ENCODE peak calls at places on chromosomes 16 and 17, in five cellular contexts. One of them, this sample, is unnamed. For H3K27me3, the result is how much of the 10 kb centered on the place peaks cover.

GRCh38 chr16:1466054-1466453 is 8.8 kb downstream of the CLCN7 start:
- DNase-seq in effector memory CD4-positive, alpha-beta T cell: no peak
- DNase-seq in IMR-90: no peak
- DNase-seq in tibial artery: no peak
- DNase-seq in stomach: no peak
- DNase-seq in this sample: no peak

GRCh38 chr16:17827313-17827712 is 356.6 kb upstream of the XYLT1 start:
- DNase-seq in effector memory CD4-positive, alpha-beta T cell: no peak
- DNase-seq in IMR-90: peak
- DNase-seq in tibial artery: no peak
- DNase-seq in stomach: no peak
- DNase-seq in this sample: no peak

GRCh38 chr17:60971515-60972369 is 294.1 kb downstream of the BCAS3 start:
- DNase-seq in effector memory CD4-positive, alpha-beta T cell: no peak
- DNase-seq in IMR-90: peak
- DNase-seq in tibial artery: no peak
- DNase-seq in stomach: peak
- DNase-seq in this sample: peak

GRCh38 chr16:87233928-87234327 is 83.3 kb downstream of the C16orf95 start:
- DNase-seq in effector memory CD4-positive, alpha-beta T cell: no peak
- DNase-seq in IMR-90: peak
- DNase-seq in tibial artery: no peak
- DNase-seq in stomach: no peak
- DNase-seq in this sample: no peak

GRCh38 chr17:75500419-75501216 is 14.7 kb downstream of the CASKIN2 start:
- DNase-seq in effector memory CD4-positive, alpha-beta T cell: no peak
- DNase-seq in IMR-90: no peak
- DNase-seq in tibial artery: no peak
- DNase-seq in stomach: no peak
- DNase-seq in this sample: no peak

GRCh38 chr17:70599198-70599597 is 429.9 kb downstream of the KCNJ2 start:
- DNase-seq in effector memory CD4-positive, alpha-beta T cell: no peak
- DNase-seq in IMR-90: no peak
- DNase-seq in tibial artery: no peak
- DNase-seq in stomach: no peak
- DNase-seq in this sample: no peak

GRCh38 chr17:4405038-4405669 is 28.6 kb upstream of the SPNS3 start:
- DNase-seq in effector memory CD4-positive, alpha-beta T cell: no peak
- DNase-seq in IMR-90: no peak
- DNase-seq in tibial artery: no peak
- DNase-seq in stomach: no peak
- DNase-seq in this sample: no peak

GRCh38 chr17:7351665-7352558 is at the start of gene KCTD11:
- DNase-seq in effector memory CD4-positive, alpha-beta T cell: peak
- DNase-seq in IMR-90: peak
- DNase-seq in tibial artery: peak
- DNase-seq in stomach: peak
- DNase-seq in this sample: peak

GRCh38 chr16:74846714-74847113 is 72.1 kb upstream of the FA2H start:
- DNase-seq in effector memory CD4-positive, alpha-beta T cell: no peak
- DNase-seq in IMR-90: no peak
- DNase-seq in tibial artery: no peak
- DNase-seq in stomach: no peak
- DNase-seq in this sample: no peak

GRCh38 chr17:31095239-31096105 is 695 bp downstream of the NF1 start:
- DNase-seq in effector memory CD4-positive, alpha-beta T cell: peak
- DNase-seq in IMR-90: peak
- DNase-seq in tibial artery: peak
- DNase-seq in stomach: peak
- DNase-seq in this sample: peak

GRCh38 chr17:40122466-40122943 is 734 bp downstream of the MSL1 start:
- DNase-seq in effector memory CD4-positive, alpha-beta T cell: no peak
- DNase-seq in IMR-90: peak
- DNase-seq in tibial artery: peak
- DNase-seq in stomach: no peak
- DNase-seq in this sample: peak

GRCh38 chr17:8965394-8966168 is at the start of gene PIK3R5:
- DNase-seq in effector memory CD4-positive, alpha-beta T cell: peak
- DNase-seq in IMR-90: no peak
- DNase-seq in tibial artery: peak
- DNase-seq in stomach: peak
- DNase-seq in this sample: no peak

GRCh38 chr17:30091771-30092170 is 24.8 kb upstream of the NSRP1 start:
- DNase-seq in effector memory CD4-positive, alpha-beta T cell: no peak
- DNase-seq in IMR-90: peak
- DNase-seq in tibial artery: no peak
- DNase-seq in stomach: no peak
- DNase-seq in this sample: peak

GRCh38 chr17:3647769-3648540 is 11.4 kb downstream of the CTNS start:
- DNase-seq in effector memory CD4-positive, alpha-beta T cell: no peak
- DNase-seq in IMR-90: peak
- DNase-seq in tibial artery: no peak
- DNase-seq in stomach: peak
- DNase-seq in this sample: peak

GRCh38 chr17:7177210-7177953 is 1.8 kb downstream of the ASGR1 start:
- DNase-seq in effector memory CD4-positive, alpha-beta T cell: peak
- DNase-seq in IMR-90: peak
- DNase-seq in tibial artery: peak
- DNase-seq in stomach: peak
- DNase-seq in this sample: peak

GRCh38 chr16:10992112-10992511 is 47.7 kb downstream of the CLEC16A start:
- DNase-seq in effector memory CD4-positive, alpha-beta T cell: no peak
- DNase-seq in IMR-90: peak
- DNase-seq in tibial artery: no peak
- DNase-seq in stomach: no peak
- DNase-seq in this sample: no peak

GRCh38 chr17:40399185-40399584 is 18.5 kb downstream of the TOP2A start:
- DNase-seq in effector memory CD4-positive, alpha-beta T cell: no peak
- DNase-seq in IMR-90: peak
- DNase-seq in tibial artery: no peak
- DNase-seq in stomach: no peak
- DNase-seq in this sample: no peak

GRCh38 chr16:88497561-88498420 is 44.7 kb downstream of the ZFPM1 start:
- DNase-seq in effector memory CD4-positive, alpha-beta T cell: no peak
- DNase-seq in IMR-90: peak
- DNase-seq in tibial artery: no peak
- DNase-seq in stomach: no peak
- DNase-seq in this sample: no peak

GRCh38 chr17:61816538-61816937 is 46.8 kb downstream of the BRIP1 start:
- DNase-seq in effector memory CD4-positive, alpha-beta T cell: no peak
- DNase-seq in IMR-90: peak
- DNase-seq in tibial artery: no peak
- DNase-seq in stomach: no peak
- DNase-seq in this sample: no peak

GRCh38 chr17:66129759-66130158 is 62.2 kb downstream of the CEP112 start:
- DNase-seq in effector memory CD4-positive, alpha-beta T cell: no peak
- DNase-seq in IMR-90: no peak
- DNase-seq in tibial artery: no peak
- DNase-seq in stomach: no peak
- DNase-seq in this sample: no peak

GRCh38 chr17:34412965-34413441 is 50.0 kb upstream of the CCL1 start:
- DNase-seq in effector memory CD4-positive, alpha-beta T cell: no peak
- DNase-seq in IMR-90: peak
- DNase-seq in tibial artery: no peak
- DNase-seq in stomach: no peak
- DNase-seq in this sample: no peak

GRCh38 chr16:14399397-14400284 is 230.4 kb downstream of the PARN start:
- DNase-seq in effector memory CD4-positive, alpha-beta T cell: no peak
- DNase-seq in IMR-90: peak
- DNase-seq in tibial artery: peak
- DNase-seq in stomach: no peak
- DNase-seq in this sample: peak

GRCh38 chr17:48427598-48427997 is 2.4 kb downstream of the SKAP1 start:
- DNase-seq in effector memory CD4-positive, alpha-beta T cell: peak
- DNase-seq in IMR-90: no peak
- DNase-seq in tibial artery: no peak
- DNase-seq in stomach: no peak
- DNase-seq in this sample: no peak

GRCh38 chr17:48429638-48430586 is at the start of gene SKAP1:
- DNase-seq in effector memory CD4-positive, alpha-beta T cell: peak
- DNase-seq in IMR-90: no peak
- DNase-seq in tibial artery: no peak
- DNase-seq in stomach: peak
- DNase-seq in this sample: no peak

GRCh38 chr17:48438662-48439061 is 8.6 kb upstream of the SKAP1 start:
- DNase-seq in effector memory CD4-positive, alpha-beta T cell: no peak
- DNase-seq in IMR-90: no peak
- DNase-seq in tibial artery: no peak
- DNase-seq in stomach: no peak
- DNase-seq in this sample: no peak

GRCh38 chr17:48429156-48429555 is 858 bp downstream of the SKAP1 start:
- DNase-seq in effector memory CD4-positive, alpha-beta T cell: peak
- DNase-seq in IMR-90: no peak
- DNase-seq in tibial artery: no peak
- DNase-seq in stomach: no peak
- DNase-seq in this sample: no peak

DNA sequence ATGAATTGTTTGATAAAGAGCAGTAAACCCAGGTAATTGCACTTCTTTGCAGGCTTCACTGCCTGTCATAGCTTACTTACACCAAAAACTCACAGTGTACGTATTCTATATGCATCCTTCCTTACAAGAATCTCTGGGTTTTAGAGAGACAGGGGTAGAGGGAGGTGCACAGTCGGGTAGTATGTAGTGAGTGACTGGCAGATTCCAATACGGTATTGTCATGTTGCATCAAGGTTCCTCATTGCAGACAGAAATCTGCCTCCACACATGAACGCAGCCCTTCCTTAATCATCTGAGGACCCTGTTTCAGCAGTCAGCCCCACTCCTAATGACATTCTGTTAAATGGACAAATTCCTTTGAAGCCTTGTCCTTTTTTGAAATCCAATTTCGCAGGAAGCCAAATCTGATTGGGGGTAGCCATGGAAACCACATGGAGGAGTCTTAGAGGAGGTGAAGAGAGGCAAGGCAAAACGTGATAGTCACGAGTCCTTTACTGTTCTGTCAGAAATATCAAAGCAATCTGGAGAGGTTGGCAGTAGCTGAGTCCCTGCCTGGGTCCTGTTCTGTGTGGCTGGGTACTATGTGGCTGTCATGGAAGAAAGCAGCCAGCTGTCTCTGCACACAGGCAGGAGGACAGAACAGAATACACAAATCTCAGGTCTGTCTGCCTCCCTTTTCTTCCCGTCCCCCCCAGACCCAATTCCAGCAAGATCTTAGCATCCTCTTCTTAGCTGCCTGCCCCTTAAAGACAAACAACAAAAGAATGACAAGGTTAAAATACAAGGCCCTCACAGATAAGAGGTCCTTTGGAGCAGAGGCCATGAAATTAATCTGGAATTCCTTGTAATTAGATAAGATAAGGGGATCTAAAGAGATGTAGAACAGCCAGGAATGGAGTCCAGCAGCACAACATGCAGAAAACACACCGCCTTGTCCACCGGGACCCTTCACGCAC is 3.1 kb upstream of the SKAP1 start:
- DNase-seq in effector memory CD4-positive, alpha-beta T cell: no peak
- DNase-seq in IMR-90: no peak
- DNase-seq in tibial artery: no peak
- DNase-seq in stomach: no peak
- DNase-seq in this sample: no peak
- H3K27me3 ChIP-seq in effector memory CD4-positive, alpha-beta T cell: under half
- H3K27me3 ChIP-seq in IMR-90: half or more
- H3K27me3 ChIP-seq in tibial artery: half or more
- H3K27me3 ChIP-seq in stomach: half or more
- H3K27me3 ChIP-seq in this sample: under half

GRCh38 chr16:49833796-49834195 is 22.1 kb downstream of the ZNF423 start:
- DNase-seq in effector memory CD4-positive, alpha-beta T cell: no peak
- DNase-seq in IMR-90: no peak
- DNase-seq in tibial artery: peak
- DNase-seq in stomach: no peak
- DNase-seq in this sample: no peak
- H3K4me3 ChIP-seq in effector memory CD4-positive, alpha-beta T cell: no peak
- H3K4me3 ChIP-seq in IMR-90: no peak
- H3K4me3 ChIP-seq in tibial artery: no peak
- H3K4me3 ChIP-seq in stomach: no peak
- H3K4me3 ChIP-seq in this sample: no peak

DNA sequence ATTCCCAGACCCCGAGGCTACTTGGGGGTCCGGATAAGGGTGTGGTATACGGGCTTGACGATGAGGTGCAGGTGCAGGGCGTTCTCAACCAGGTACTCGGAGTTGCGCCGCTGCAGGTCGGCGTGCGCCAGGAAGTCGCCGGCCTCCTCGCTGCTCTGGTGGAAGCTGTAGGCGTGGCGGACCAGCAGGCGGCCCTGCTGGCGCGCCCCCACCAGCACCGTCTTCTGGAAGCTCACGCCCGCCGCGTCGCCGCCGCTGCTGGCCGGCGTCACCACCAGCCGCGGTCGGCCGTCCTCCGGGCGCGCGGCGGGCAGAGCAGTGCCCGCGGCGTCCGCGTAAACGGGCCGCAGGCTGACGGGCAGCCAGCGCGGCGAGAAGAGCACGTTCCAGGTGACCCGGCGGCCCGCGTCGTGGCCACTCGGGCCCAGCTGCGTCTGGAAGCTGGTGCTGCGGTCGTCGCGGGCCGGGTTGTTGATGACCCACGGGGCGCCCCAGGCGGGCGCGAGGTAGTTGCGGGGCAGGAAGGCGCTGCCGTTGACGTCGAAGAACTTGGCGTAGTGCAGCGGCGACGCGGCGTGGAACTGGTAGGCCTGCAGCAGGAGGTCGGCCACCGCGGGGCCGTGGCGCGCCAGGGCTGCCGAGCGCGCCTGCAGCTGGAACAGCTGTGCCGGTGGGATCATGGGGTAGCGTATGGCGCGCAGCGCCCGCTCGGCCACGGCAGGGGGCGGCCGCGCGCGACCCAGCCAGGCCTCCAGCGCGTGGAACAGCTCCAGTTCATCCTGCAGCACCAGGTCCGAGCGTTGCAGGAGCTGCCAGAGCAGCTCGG is 4.8 kb downstream of the BTBD17 start:
- DNase-seq in effector memory CD4-positive, alpha-beta T cell: no peak
- DNase-seq in IMR-90: no peak
- DNase-seq in tibial artery: no peak
- DNase-seq in stomach: no peak
- DNase-seq in this sample: no peak
- H3K27me3 ChIP-seq in effector memory CD4-positive, alpha-beta T cell: under half
- H3K27me3 ChIP-seq in IMR-90: under half
- H3K27me3 ChIP-seq in tibial artery: half or more
- H3K27me3 ChIP-seq in stomach: half or more
- H3K27me3 ChIP-seq in this sample: under half

DNA sequence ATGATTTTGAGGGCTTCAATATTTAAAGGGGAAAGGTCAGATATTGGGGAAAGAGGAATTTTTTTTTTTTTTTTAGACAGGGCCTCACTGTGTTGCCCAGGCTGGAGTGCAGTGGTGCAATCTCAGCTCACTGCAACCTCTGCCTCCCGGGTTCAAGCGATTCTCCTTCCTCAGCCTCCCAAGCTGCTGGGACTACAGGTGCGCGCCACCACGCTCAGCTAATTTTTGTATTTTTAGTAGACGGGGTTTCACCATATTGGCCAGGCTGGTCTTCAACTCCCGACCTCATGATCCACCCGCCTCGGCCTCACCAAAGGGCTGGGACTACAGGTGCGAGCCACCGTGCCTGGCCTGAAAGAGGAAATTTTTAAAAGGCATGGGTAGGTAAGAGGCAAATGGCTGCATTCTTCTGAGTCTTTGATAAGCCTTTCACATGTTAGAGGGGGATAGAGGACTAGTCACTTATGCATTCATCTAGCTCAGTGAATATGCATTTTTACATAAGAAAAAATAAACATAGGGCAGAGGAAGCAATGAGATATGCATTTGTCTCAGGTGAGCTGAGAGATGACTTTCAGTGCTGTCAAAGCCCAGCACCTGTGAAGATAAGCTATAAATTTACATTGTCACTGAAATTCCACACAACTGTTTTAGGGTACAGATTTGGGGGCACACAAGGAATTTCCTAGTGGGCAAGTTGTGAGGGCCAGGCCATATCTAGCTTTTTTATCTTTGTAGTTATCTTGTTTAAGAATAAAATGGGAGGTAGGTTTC is 1.1 kb upstream of the FCSK start:
- DNase-seq in effector memory CD4-positive, alpha-beta T cell: no peak
- DNase-seq in IMR-90: no peak
- DNase-seq in tibial artery: no peak
- DNase-seq in stomach: no peak
- DNase-seq in this sample: no peak
- H3K4me3 ChIP-seq in effector memory CD4-positive, alpha-beta T cell: peak
- H3K4me3 ChIP-seq in IMR-90: peak
- H3K4me3 ChIP-seq in tibial artery: peak
- H3K4me3 ChIP-seq in stomach: peak
- H3K4me3 ChIP-seq in this sample: peak

This sample was measured in MG63.